ENCODE peak calls at places on chromosomes 2 and 18, in ten cellular contexts. Q is thoracic aorta; C is psoas muscle; O is astrocyte; N is transverse colon; T is mucosa of descending colon; G is HCT116; I is CD4-positive, alpha-beta T cell; L is upper lobe of right lung; Z is endothelial cell of umbilical vein. P is an unnamed sample. For H3K9me3, the result is how much of the 10 kb centered on the place peaks cover.

GRCh38 chr2:191607101-191607500 is 70.8 kb upstream of the NABP1 start:
- DNase-seq in T (no peak), Q (no peak), G (no peak), N (no peak), Z (no peak), L (no peak), C (no peak), O (peak), I (no peak), P (no peak)

GRCh38 chr18:49849331-49850217 is 36.2 kb upstream of the ACAA2 start:
- DNase-seq in N (peak), T (peak), O (peak), L (peak), Q (no peak), C (peak), Z (peak), G (peak), I (no peak), P (peak)

GRCh38 chr2:1605659-1606400 is 138.5 kb downstream of the PXDN start:
- DNase-seq in N (no peak), Z (peak), G (no peak), Q (no peak), T (no peak), C (peak), O (peak), I (no peak), L (peak), P (no peak)

GRCh38 chr2:33457588-33458247 is 18.7 kb upstream of the RASGRP3 start:
- DNase-seq in Z (no peak), I (no peak), C (peak), N (no peak), Q (no peak), L (no peak), T (no peak), G (no peak), O (peak), P (peak)

GRCh38 chr2:122927217-122927616 is 1097.9 kb upstream of the CNTNAP5 start:
- DNase-seq in Q (no peak), N (no peak), Z (no peak), T (no peak), C (no peak), G (no peak), O (no peak), L (no peak), I (no peak), P (peak)

GRCh38 chr2:137000790-137001189 is 235.4 kb downstream of the THSD7B start:
- DNase-seq in G (no peak), Q (no peak), O (no peak), T (no peak), L (no peak), N (no peak), C (no peak), Z (no peak), I (no peak), P (no peak)

GRCh38 chr18:79788096-79789085 is 9.3 kb upstream of the KCNG2 start:
- DNase-seq in G (no peak), T (no peak), I (no peak), C (no peak), O (no peak), L (peak), Z (no peak), N (no peak), Q (no peak), P (no peak)

GRCh38 chr2:110735366-110735765 is 3.0 kb downstream of the ACOXL start:
- DNase-seq in Q (no peak), I (no peak), Z (no peak), O (no peak), C (no peak), T (no peak), N (no peak), L (peak), G (no peak), P (no peak)

GRCh38 chr2:224157655-224158054 is 118.6 kb upstream of the SERPINE2 start:
- DNase-seq in Z (no peak), L (no peak), C (no peak), O (no peak), I (no peak), Q (no peak), N (no peak), G (no peak), T (no peak), P (no peak)

GRCh38 chr2:195092341-195092740 is 564.7 kb upstream of the SLC39A10 start:
- DNase-seq in I (no peak), O (no peak), C (no peak), G (no peak), N (no peak), L (no peak), T (no peak), Q (no peak), Z (no peak), P (no peak)

GRCh38 chr2:172836386-172837200 is 100.9 kb downstream of the RAPGEF4 start:
- DNase-seq in Q (no peak), Z (peak), G (peak), O (peak), L (no peak), I (no peak), N (no peak), C (no peak), T (no peak), P (no peak)

GRCh38 chr2:64212801-64213321 is 68.6 kb upstream of the PELI1 start:
- DNase-seq in O (peak), L (no peak), C (no peak), Q (no peak), Z (no peak), N (no peak), T (no peak), I (no peak), G (no peak), P (no peak)

GRCh38 chr2:238813109-238813508 is 34.8 kb upstream of the TWIST2 start:
- DNase-seq in L (no peak), T (no peak), Q (no peak), C (no peak), Z (no peak), G (no peak), I (no peak), O (no peak), N (no peak), P (no peak)

GRCh38 chr2:193584522-193584938 is 1389.8 kb upstream of the TMEFF2 start:
- DNase-seq in C (no peak), Q (no peak), O (peak), Z (peak), L (no peak), T (no peak), I (no peak), N (no peak), G (peak), P (no peak)

GRCh38 chr2:73142937-73143336 is 30.2 kb upstream of the RAB11FIP5 start:
- DNase-seq in N (no peak), C (no peak), Z (no peak), I (no peak), G (no peak), O (no peak), T (no peak), L (no peak), Q (no peak), P (no peak)

GRCh38 chr2:241454837-241455485 is 53.4 kb downstream of the STK25 start:
- DNase-seq in I (no peak), L (no peak), O (no peak), C (no peak), Q (no peak), Z (no peak), T (no peak), N (no peak), G (no peak), P (no peak)

GRCh38 chr2:241456546-241456945 is 51.8 kb downstream of the STK25 start:
- DNase-seq in Z (no peak), T (no peak), N (no peak), C (no peak), L (no peak), Q (no peak), I (no peak), O (no peak), G (no peak), P (no peak)

GRCh38 chr2:241451840-241452461 is 56.4 kb downstream of the STK25 start:
- DNase-seq in Z (no peak), O (no peak), N (no peak), I (no peak), C (no peak), Q (no peak), L (no peak), T (no peak), G (no peak), P (no peak)
- H3K9me3 ChIP-seq in Z (under half), O (under half), N (under half), I (under half), C (under half), Q (under half), L (under half), T (under half), G (under half), P (under half)

GRCh38 chr2:89845532-89845931 is 1154.1 kb downstream of the RPIA start:
- DNase-seq in Z (no peak), O (no peak), C (no peak), I (no peak), N (no peak), Q (no peak), T (no peak), L (no peak), G (no peak), P (no peak)
- H3K9me3 ChIP-seq in Z (under half), O (under half), C (under half), I (under half), N (under half), Q (under half), T (under half), L (under half), G (under half), P (under half)

GRCh38 chr18:57427429-57428181 is 7.6 kb upstream of the ONECUT2 start:
- DNase-seq in N (no peak), T (no peak), C (no peak), I (no peak), Z (no peak), O (no peak), L (no peak), G (no peak), Q (no peak), P (no peak)
- H3K9me3 ChIP-seq in N (under half), T (under half), C (under half), I (under half), Z (under half), O (under half), L (under half), G (under half), Q (under half), P (under half)

DNA sequence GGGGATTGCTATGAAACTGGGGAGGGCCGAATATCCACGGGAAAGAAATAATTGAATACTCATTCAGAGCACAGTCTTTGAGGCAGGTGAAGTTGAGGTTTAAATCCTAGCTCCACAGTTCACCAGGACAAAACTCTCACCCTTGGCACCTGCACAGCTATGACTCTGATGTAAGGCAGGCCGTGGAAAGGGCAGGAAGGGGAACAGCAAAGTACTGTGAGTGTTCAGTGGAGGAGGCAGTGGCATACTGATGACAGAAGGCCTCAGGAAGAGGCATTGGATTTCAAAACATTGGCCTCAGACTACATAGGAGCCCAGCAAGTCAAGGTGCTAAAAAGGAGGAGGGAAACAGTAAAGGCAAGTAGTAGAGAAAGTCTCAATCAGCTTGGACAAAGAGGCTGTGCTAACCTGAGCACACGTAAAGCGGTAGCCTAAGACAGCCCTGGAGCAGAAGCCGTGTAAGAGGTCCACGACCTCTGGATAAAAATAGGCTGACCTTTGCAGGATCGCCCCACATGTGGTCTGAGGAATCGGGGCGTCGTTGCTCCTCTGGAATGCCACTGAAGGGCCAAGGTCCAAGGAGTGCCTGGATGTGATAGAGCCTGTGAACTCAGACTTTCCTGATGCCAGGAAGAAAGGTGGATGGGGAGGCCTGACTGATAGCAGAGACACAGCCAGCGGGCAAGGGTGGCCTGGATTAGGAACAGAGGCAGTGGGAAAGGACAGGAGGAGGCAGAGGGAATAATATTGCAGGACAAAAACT is 243.6 kb downstream of the PID1 start:
- DNase-seq in I (no peak), T (no peak), C (no peak), G (no peak), Q (no peak), Z (no peak), O (no peak), N (no peak), L (no peak), P (no peak)
- H3K9me3 ChIP-seq in I (under half), T (under half), C (under half), G (under half), Q (under half), Z (under half), O (under half), N (under half), L (under half), P (under half)

P was measured in MG63.